ENCODE peak calls at places on chromosomes 7 and 10, in five cellular contexts. Q is MM.1S, Z is neural progenitor cell, H is GM23248, W is H1. I is an unnamed sample.
A peak's percentile ranks its signal among the peaks of the same experiment; 100 is the strongest.

GRCh38 chr7:45088821-45089313 is at the start of gene NACAD:
- DNase-seq in W (no peak), Q (no peak), Z (peak; percentile 63), H (peak; percentile 54), I (no peak)

GRCh38 chr10:88687853-88688467 is 18.1 kb upstream of the LIPK start:
- DNase-seq in H (peak; percentile 54), W (no peak), Q (peak; percentile 26), Z (peak; percentile 21), I (no peak)

GRCh38 chr7:110677405-110677804 is 413.5 kb upstream of the LRRN3 start:
- DNase-seq in H (no peak), W (no peak), Q (no peak), Z (no peak), I (peak; percentile 90)

GRCh38 chr10:118112496-118113125 is 65.9 kb upstream of the RAB11FIP2 start:
- DNase-seq in H (no peak), W (no peak), Z (no peak), Q (no peak), I (no peak)

GRCh38 chr7:143408686-143409551 is at the start of gene EPHA1:
- DNase-seq in Q (peak; percentile 90), H (peak; percentile 42), Z (peak; percentile 65), W (peak; percentile 50), I (peak; percentile 91)

GRCh38 chr7:95861041-95861440 is 88.7 kb downstream of the DYNC1I1 start:
- DNase-seq in Z (no peak), W (no peak), Q (no peak), H (peak; percentile 47), I (no peak)

GRCh38 chr7:7265057-7265456 is 82.7 kb downstream of the C1GALT1 start:
- DNase-seq in H (peak; percentile 14), Q (no peak), Z (no peak), W (no peak), I (peak; percentile 30)

GRCh38 chr7:158811461-158811860 is 17.8 kb downstream of the ESYT2 start:
- DNase-seq in W (no peak), Q (no peak), H (peak; percentile 72), Z (no peak), I (peak; percentile 76)

GRCh38 chr7:68640103-68640502 is 958.2 kb upstream of the AUTS2 start:
- DNase-seq in Z (no peak), Q (no peak), W (no peak), H (no peak), I (no peak)

GRCh38 chr10:99372546-99373271 is 43.6 kb downstream of the CNNM1 start:
- DNase-seq in Z (no peak), H (peak; percentile 92), W (no peak), Q (no peak), I (peak; percentile 29)

GRCh38 chr10:118694848-118695247 is 59.9 kb downstream of the CACUL1 start:
- DNase-seq in Q (no peak), W (no peak), Z (no peak), H (peak; percentile 65), I (no peak)

GRCh38 chr7:23106491-23106800 is 861 bp downstream of the KLHL7 start:
- DNase-seq in Z (peak; percentile 74), W (no peak), Q (no peak), H (no peak), I (no peak)

GRCh38 chr10:114068054-114068707 is 24.5 kb downstream of the ADRB1 start:
- DNase-seq in W (no peak), H (peak; percentile 27), Q (peak; percentile 20), Z (no peak), I (no peak)

GRCh38 chr7:29494350-29494749 is 69.3 kb upstream of the PRR15 start:
- DNase-seq in Q (no peak), W (no peak), Z (no peak), H (peak; percentile 64), I (peak; percentile 90)

GRCh38 chr7:122748195-122748594 is 45.5 kb upstream of the RNF148 start:
- DNase-seq in Q (no peak), H (no peak), W (no peak), Z (no peak), I (no peak)

GRCh38 chr7:140019606-140020005 is 43.1 kb downstream of the PARP12 start:
- DNase-seq in Z (no peak), H (no peak), W (no peak), Q (no peak), I (no peak)

GRCh38 chr7:151078233-151079040 is 2.2 kb downstream of the FASTK start:
- DNase-seq in Z (peak; percentile 46), Q (no peak), W (no peak), H (peak; percentile 65), I (no peak)

GRCh38 chr7:122686360-122686878 is 12.5 kb downstream of the RNF133 start:
- DNase-seq in Q (no peak), Z (no peak), W (no peak), H (no peak), I (no peak)

GRCh38 chr10:79179404-79180309 is 110.9 kb downstream of the ZMIZ1 start:
- DNase-seq in Z (peak; percentile 92), Q (no peak), W (no peak), H (peak; percentile 53), I (no peak)

GRCh38 chr7:85320699-85321476 is 134.0 kb upstream of the SEMA3D start:
- DNase-seq in H (no peak), Z (no peak), W (no peak), Q (no peak), I (no peak)

GRCh38 chr10:27558612-27559020 is 54.5 kb downstream of the RAB18 start:
- DNase-seq in Z (peak; percentile 75), H (peak; percentile 79), W (peak; percentile 7), Q (peak; percentile 78), I (peak; percentile 82)

GRCh38 chr7:157718303-157719007 is 381.7 kb downstream of the DNAJB6 start:
- DNase-seq in W (no peak), Q (no peak), H (no peak), Z (no peak), I (no peak)
- H3K9me3 ChIP-seq in W (no peaks in the 10 kb centered on the region), Q (no peaks in the 10 kb centered on the region), H (no peaks in the 10 kb centered on the region), Z (no peaks in the 10 kb centered on the region), I (peaks cover 2% of the 10 kb centered on the region)

GRCh38 chr7:98286093-98286525 is 4.6 kb downstream of the BRI3 start:
- DNase-seq in H (peak; percentile 90), Q (no peak), Z (no peak), W (no peak), I (peak; percentile 97)
- H3K4me2 ChIP-seq in H (peak overlapping the region; percentile 98), Q (no peak overlapping the region), Z (no peak overlapping the region), W (no peak overlapping the region), I (peak overlapping the region; percentile 52)

GRCh38 chr10:128185627-128186026 is 59.4 kb upstream of the MKI67 start:
- DNase-seq in H (no peak), Q (no peak), Z (no peak), W (no peak), I (no peak)
- H3K9me3 ChIP-seq in H (no peaks in the 10 kb centered on the region), Q (no peaks in the 10 kb centered on the region), Z (no peaks in the 10 kb centered on the region), W (peaks cover 4% of the 10 kb centered on the region), I (no peaks in the 10 kb centered on the region)

DNA sequence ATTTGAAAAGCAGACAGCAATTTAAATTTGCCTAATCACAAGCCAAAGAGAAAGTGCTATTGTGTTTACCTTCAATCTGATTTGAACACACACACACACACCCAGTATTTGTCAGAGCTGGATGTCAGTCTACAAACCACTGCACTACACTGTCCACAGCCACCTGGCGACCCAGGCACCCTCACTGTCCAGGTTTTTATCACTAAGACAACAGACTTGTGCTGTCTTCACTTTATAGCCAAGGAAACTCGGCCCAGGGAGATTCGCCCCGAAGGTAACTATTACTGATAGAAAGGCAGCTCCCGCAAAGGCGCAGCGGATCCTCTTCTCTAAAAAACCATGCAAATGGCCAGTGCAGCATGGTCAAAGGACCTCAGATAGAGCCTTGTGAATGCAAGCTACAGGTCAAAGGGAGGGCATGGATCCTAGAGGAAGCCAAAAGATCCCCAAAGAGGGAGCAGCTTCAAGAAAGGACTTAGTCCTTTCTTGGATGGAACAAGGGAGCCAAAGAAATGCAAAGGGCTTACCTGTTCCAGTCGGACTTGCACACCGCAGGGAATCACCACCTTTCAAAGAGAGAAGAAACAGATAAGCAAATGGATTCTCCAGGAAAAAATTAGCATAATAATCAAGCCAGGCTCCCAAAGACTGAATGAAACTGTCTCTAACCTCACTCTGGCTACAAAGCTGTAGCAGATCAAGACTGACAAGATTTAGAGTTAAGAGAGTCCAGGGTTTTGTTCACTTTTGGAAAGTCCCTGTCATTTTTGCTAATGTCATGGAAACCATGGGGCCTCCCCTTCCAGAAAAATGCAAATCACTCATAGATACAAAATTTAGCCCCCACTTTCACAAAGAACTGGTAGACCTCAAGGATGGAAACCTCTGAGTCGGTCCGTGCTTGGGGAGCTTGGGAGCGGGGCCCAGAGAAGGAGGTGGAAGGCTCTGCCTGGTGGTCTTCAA is 101.1 kb downstream of the TNS3 start:
- DNase-seq in W (peak; percentile 62), H (no peak), Z (peak; percentile 49), Q (peak; percentile 91), I (no peak)
- H3K4me2 ChIP-seq in W (peak overlapping the region; percentile 26), H (peak overlapping the region; percentile 18), Z (peak overlapping the region; percentile 50), Q (peak overlapping the region; percentile 93), I (no peak overlapping the region)

GRCh38 chr10:82757907-82758306 is 882.9 kb downstream of the NRG3 start:
- DNase-seq in W (no peak), H (no peak), Z (no peak), Q (no peak), I (no peak)

GRCh38 chr10:82757397-82757796 is 882.4 kb downstream of the NRG3 start:
- DNase-seq in Z (no peak), H (no peak), Q (no peak), W (no peak), I (no peak)

GRCh38 chr10:82762641-82763040 is 887.6 kb downstream of the NRG3 start:
- DNase-seq in Z (no peak), W (no peak), Q (no peak), H (no peak), I (no peak)

GRCh38 chr10:82759050-82759449 is 884.1 kb downstream of the NRG3 start:
- DNase-seq in Q (no peak), Z (no peak), H (no peak), W (no peak), I (no peak)
- H3K9me3 ChIP-seq in Q (no peaks in the 10 kb centered on the region), Z (no peaks in the 10 kb centered on the region), H (no peaks in the 10 kb centered on the region), W (peaks cover 5% of the 10 kb centered on the region), I (no peaks in the 10 kb centered on the region)

GRCh38 chr7:12423995-12424745 is 20.5 kb upstream of the VWDE start:
- DNase-seq in W (peak; percentile 93), Q (no peak), Z (no peak), H (no peak), I (no peak)
- H3K4me2 ChIP-seq in W (peak overlapping the region; percentile 69), Q (no peak overlapping the region), Z (no peak overlapping the region), H (peak overlapping the region; percentile 83), I (no peak overlapping the region)

DNA sequence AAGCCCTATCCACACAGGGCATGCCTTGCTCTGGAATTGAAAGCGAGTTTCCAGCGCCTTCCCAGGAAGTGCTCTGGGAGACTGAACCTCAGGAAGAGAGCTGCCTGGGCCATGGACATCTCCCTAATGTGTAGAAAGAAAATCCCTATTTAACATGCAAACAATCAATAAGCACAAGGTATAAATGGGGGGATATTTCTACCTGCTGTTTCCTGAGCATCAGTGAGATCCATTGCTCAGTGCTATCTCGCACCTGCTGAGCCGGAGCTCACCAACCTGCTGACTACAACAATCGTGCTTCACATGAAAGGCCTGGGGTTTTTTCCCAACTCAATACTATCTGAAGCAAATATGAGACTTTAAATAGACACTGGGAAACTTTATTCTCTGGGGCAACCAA is 584.0 kb downstream of the GLRX3 start:
- DNase-seq in H (no peak), Q (no peak), Z (no peak), W (no peak), I (no peak)
- H3K9me3 ChIP-seq in H (no peaks in the 10 kb centered on the region), Q (no peaks in the 10 kb centered on the region), Z (no peaks in the 10 kb centered on the region), W (no peaks in the 10 kb centered on the region), I (peaks cover 3% of the 10 kb centered on the region)

GRCh38 chr10:6320320-6321010 is 117.7 kb downstream of the PFKFB3 start:
- DNase-seq in Q (no peak), H (no peak), Z (no peak), W (no peak), I (no peak)
- H3K4me2 ChIP-seq in Q (no peak overlapping the region), H (no peak overlapping the region), Z (no peak overlapping the region), W (no peak overlapping the region), I (no peak overlapping the region)

I was measured in trophoblast cell.